ENCODE peak calls at places on chromosomes 16 and 17, in seven cellular contexts. Y, W, T, O, U, D and M are unnamed samples.

GRCh38 chr17:34110315-34110714 is 144.8 kb upstream of the CCL2 start:
- DNase-seq in Y (no peak), W (no peak), T (peak; percentile 86), O (no peak), U (no peak), D (no peak), M (no peak)

GRCh38 chr16:25501530-25502255 is 190.1 kb upstream of the HS3ST4 start:
- DNase-seq in Y (no peak), W (no peak), T (peak; percentile 54), O (no peak), U (no peak), D (no peak), M (no peak)

GRCh38 chr16:4339909-4340308 is 11.2 kb downstream of the PAM16 start:
- DNase-seq in Y (peak; percentile 58), W (peak; percentile 71), T (no peak), O (no peak), U (peak; percentile 65), D (peak; percentile 75), M (no peak)

GRCh38 chr16:11061629-11062270 is 117.4 kb downstream of the CLEC16A start:
- DNase-seq in Y (no peak), W (no peak), T (no peak), O (no peak), U (no peak), D (no peak), M (no peak)

GRCh38 chr17:61579961-61580360 is 11.1 kb downstream of the NACA2 start:
- DNase-seq in Y (no peak), W (peak; percentile 58), T (peak; percentile 59), O (no peak), U (no peak), D (peak; percentile 46), M (no peak)

GRCh38 chr17:74807376-74807775 is 31.2 kb upstream of the NAT9 start:
- DNase-seq in Y (no peak), W (no peak), T (no peak), O (no peak), U (no peak), D (no peak), M (no peak)

GRCh38 chr17:75723201-75723930 is 2.1 kb downstream of the ITGB4 start:
- DNase-seq in Y (no peak), W (peak; percentile 75), T (no peak), O (peak; percentile 91), U (no peak), D (no peak), M (peak; percentile 36)

GRCh38 chr16:660459-661183 is 7.3 kb upstream of the RHOT2 start:
- DNase-seq in Y (peak; percentile 97), W (peak; percentile 86), T (peak; percentile 97), O (peak; percentile 91), U (peak; percentile 91), D (peak; percentile 80), M (no peak)

GRCh38 chr16:11404608-11405007 is 59.3 kb downstream of the RMI2 start:
- DNase-seq in Y (no peak), W (no peak), T (no peak), O (no peak), U (no peak), D (no peak), M (no peak)

DNA sequence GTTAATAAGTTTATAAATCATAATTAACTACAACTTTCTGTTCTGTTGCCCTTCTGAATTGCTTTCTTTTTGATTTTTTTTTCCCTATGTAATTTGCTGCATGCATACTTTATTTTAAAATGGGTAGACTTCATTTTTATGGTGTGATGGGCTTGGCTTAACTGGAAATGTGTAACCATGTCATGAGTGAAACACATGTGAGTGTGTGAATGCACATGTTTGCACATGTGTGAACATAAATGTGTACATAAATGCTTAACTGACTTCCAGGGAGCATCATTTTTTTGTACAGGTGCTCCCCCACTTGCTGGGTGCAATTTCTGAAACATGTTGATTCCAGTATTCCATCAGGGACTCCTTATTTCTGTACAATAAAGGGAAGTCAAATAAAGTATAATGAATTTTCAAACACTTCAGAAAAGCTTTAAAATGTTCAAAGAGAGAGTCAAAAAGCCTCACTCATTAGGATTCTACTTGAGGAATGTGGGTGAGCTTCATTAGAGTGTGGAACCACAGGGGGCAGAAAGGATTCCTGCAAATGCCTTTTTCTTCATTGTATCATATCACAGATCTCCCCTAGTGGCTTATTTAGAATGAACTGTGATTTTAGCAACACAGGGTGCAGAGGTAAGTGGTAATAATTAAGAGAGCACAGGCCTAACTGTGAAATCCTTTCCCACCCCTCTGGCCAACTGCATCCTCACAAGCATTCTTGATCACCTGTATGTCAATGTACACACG is 31.7 kb upstream of the CDH11 start:
- DNase-seq in Y (no peak), W (no peak), T (no peak), O (no peak), U (no peak), D (no peak), M (no peak)
- TF ChIP-seq CTCF in Y (no peak), W (no peak), T (no peak), O (no peak), U (no peak), D (no peak), M (no peak)

GRCh38 chr17:3812284-3812683 is 11.3 kb upstream of the ITGAE start:
- DNase-seq in Y (no peak), W (no peak), T (no peak), O (no peak), U (no peak), D (no peak), M (no peak)
- H3K27ac ChIP-seq in Y (no peak overlapping the region), W (no peak overlapping the region), T (no peak overlapping the region), O (no peak overlapping the region), U (no peak overlapping the region), D (no peak overlapping the region), M (no peak overlapping the region)

GRCh38 chr17:14352139-14352538 is 51.3 kb downstream of the HS3ST3B1 start:
- DNase-seq in Y (no peak), W (no peak), T (peak; percentile 7), O (no peak), U (no peak), D (peak; percentile 41), M (no peak)
- H3K4me1 ChIP-seq in Y (no peaks in the 10 kb centered on the region), W (no peaks in the 10 kb centered on the region), T (peaks cover 9% of the 10 kb centered on the region), O (no peaks in the 10 kb centered on the region), U (no peaks in the 10 kb centered on the region), D (peaks cover 9% of the 10 kb centered on the region), M (no peaks in the 10 kb centered on the region)

GRCh38 chr16:30352488-30353401 is 2.4 kb downstream of the CD2BP2 start:
- DNase-seq in Y (no peak), W (no peak), T (peak; percentile 68), O (peak; percentile 7), U (no peak), D (no peak), M (no peak)
- TF ChIP-seq CTCF in Y (peak; percentile 7), W (no peak), T (peak; percentile 67), O (no peak), U (no peak), D (no peak), M (no peak)

GRCh38 chr16:17459903-17460521 is 10.7 kb downstream of the XYLT1 start:
- DNase-seq in Y (peak; percentile 81), W (no peak), T (no peak), O (peak; percentile 33), U (peak; percentile 67), D (no peak), M (no peak)

GRCh38 chr16:17454331-17454730 is 16.4 kb downstream of the XYLT1 start:
- DNase-seq in Y (no peak), W (no peak), T (no peak), O (no peak), U (no peak), D (no peak), M (no peak)

GRCh38 chr16:17457997-17458396 is 12.8 kb downstream of the XYLT1 start:
- DNase-seq in Y (no peak), W (no peak), T (no peak), O (no peak), U (no peak), D (no peak), M (no peak)

GRCh38 chr16:17460890-17461289 is 9.9 kb downstream of the XYLT1 start:
- DNase-seq in Y (no peak), W (no peak), T (no peak), O (no peak), U (no peak), D (no peak), M (no peak)

DNA sequence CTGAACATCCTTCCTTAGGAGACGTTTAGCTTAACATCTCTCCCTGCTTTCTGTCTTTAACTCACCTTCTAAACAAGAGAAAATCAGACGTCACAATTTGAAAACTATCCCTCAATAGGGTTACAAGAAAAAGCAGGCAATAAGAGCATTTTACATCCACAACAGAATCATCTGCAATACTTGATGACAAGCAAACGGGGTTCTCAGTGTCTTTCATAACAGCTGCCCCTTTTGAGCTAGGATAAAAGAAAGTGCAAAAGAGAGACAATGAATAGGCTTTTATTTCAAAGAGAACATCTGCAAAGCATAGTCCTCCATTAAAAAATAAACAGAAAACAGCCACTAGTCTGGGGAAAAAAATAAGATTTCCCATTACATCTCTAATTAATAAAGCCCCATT is 13.2 kb downstream of the XYLT1 start:
- DNase-seq in Y (no peak), W (no peak), T (no peak), O (no peak), U (no peak), D (no peak), M (no peak)
- H3K27ac ChIP-seq in Y (no peak overlapping the region), W (peak overlapping the region; percentile 37), T (no peak overlapping the region), O (no peak overlapping the region), U (no peak overlapping the region), D (no peak overlapping the region), M (no peak overlapping the region)

GRCh38 chr17:59367657-59368045 is 36.2 kb downstream of the YPEL2 start:
- DNase-seq in Y (no peak), W (peak; percentile 30), T (peak; percentile 95), O (no peak), U (no peak), D (no peak), M (no peak)
- H3K4me1 ChIP-seq in Y (peaks cover 85% of the 10 kb centered on the region), W (peaks cover 77% of the 10 kb centered on the region), T (peaks cover 56% of the 10 kb centered on the region), O (peaks cover 83% of the 10 kb centered on the region), U (peaks cover 50% of the 10 kb centered on the region), D (peaks cover 33% of the 10 kb centered on the region), M (no peaks in the 10 kb centered on the region)

GRCh38 chr16:83200005-83200779 is 573.4 kb downstream of the CDH13 start:
- DNase-seq in Y (no peak), W (no peak), T (peak; percentile 71), O (no peak), U (no peak), D (no peak), M (peak; percentile 52)
- TF ChIP-seq CTCF in Y (no peak), W (no peak), T (peak; percentile 65), O (no peak), U (no peak), D (no peak), M (no peak)

GRCh38 chr17:13952252-13952721 is 117.0 kb upstream of the COX10 start:
- DNase-seq in Y (peak; percentile 18), W (no peak), T (no peak), O (no peak), U (no peak), D (no peak), M (no peak)

GRCh38 chr17:13943859-13944258 is 125.4 kb upstream of the COX10 start:
- DNase-seq in Y (no peak), W (no peak), T (no peak), O (no peak), U (no peak), D (no peak), M (no peak)

GRCh38 chr17:13941781-13942180 is 127.5 kb upstream of the COX10 start:
- DNase-seq in Y (no peak), W (no peak), T (no peak), O (no peak), U (no peak), D (no peak), M (no peak)

GRCh38 chr17:13947499-13947898 is 121.8 kb upstream of the COX10 start:
- DNase-seq in Y (no peak), W (no peak), T (no peak), O (no peak), U (no peak), D (no peak), M (no peak)
- H3K27ac ChIP-seq in Y (no peak overlapping the region), W (no peak overlapping the region), T (no peak overlapping the region), O (no peak overlapping the region), U (no peak overlapping the region), D (no peak overlapping the region), M (no peak overlapping the region)